ENCODE peak calls at places on chromosomes 6 and 20, in seven cellular contexts. G, L, X, J, D, S and H are unnamed samples.

GRCh38 chr6:166904101-166904746 is 52.1 kb downstream of the RNASET2 start:
- DNase-seq in X (peak; percentile 12), J (peak; percentile 47), D (peak; percentile 76), L (no peak), G (no peak), S (no peak), H (no peak)

GRCh38 chr6:138953451-138953850 is 34.6 kb downstream of the REPS1 start:
- DNase-seq in G (no peak), L (no peak), X (peak; percentile 22), D (no peak), J (no peak), S (no peak), H (no peak)

GRCh38 chr6:69729870-69730449 is 66.8 kb downstream of the LMBRD1 start:
- DNase-seq in S (no peak), L (no peak), X (peak; percentile 7), D (no peak), J (no peak), G (no peak), H (no peak)

GRCh38 chr20:2671977-2672376 is 8.0 kb upstream of the IDH3B start:
- DNase-seq in X (no peak), D (peak; percentile 9), S (no peak), G (peak; percentile 17), L (no peak), J (peak; percentile 72), H (no peak)

GRCh38 chr6:20905377-20905776 is 371.1 kb downstream of the CDKAL1 start:
- DNase-seq in S (no peak), L (no peak), D (no peak), X (no peak), J (no peak), G (no peak), H (no peak)

GRCh38 chr6:142333431-142333830 is 31.6 kb downstream of the ADGRG6 start:
- DNase-seq in J (no peak), L (no peak), G (no peak), X (no peak), D (no peak), S (no peak), H (no peak)

GRCh38 chr6:142482973-142483372 is 181.2 kb downstream of the ADGRG6 start:
- DNase-seq in J (no peak), D (no peak), L (no peak), G (no peak), X (peak; percentile 21), S (no peak), H (no peak)

GRCh38 chr6:10537726-10538125 is 16.6 kb downstream of the GCNT2 start:
- DNase-seq in J (no peak), G (no peak), D (no peak), X (no peak), S (no peak), L (no peak), H (no peak)

GRCh38 chr6:129863664-129864063 is 2.5 kb upstream of the TMEM244 start:
- DNase-seq in G (no peak), J (no peak), S (peak; percentile 77), L (no peak), X (peak; percentile 89), D (no peak), H (no peak)

GRCh38 chr6:1091905-1092304 is 220.0 kb upstream of the FOXQ1 start:
- DNase-seq in D (no peak), X (no peak), J (no peak), G (no peak), S (no peak), L (no peak), H (no peak)

GRCh38 chr20:9407805-9408421 is 106.5 kb upstream of the LAMP5 start:
- DNase-seq in L (peak; percentile 71), X (peak; percentile 78), J (peak; percentile 81), S (peak; percentile 54), G (no peak), D (no peak), H (peak; percentile 24)

GRCh38 chr6:169172435-169172834 is 81.2 kb downstream of the THBS2 start:
- DNase-seq in X (peak; percentile 55), J (no peak), L (no peak), S (peak; percentile 35), G (no peak), D (no peak), H (peak; percentile 55)

GRCh38 chr20:53642196-53643030 is 48.8 kb upstream of the ZNF217 start:
- DNase-seq in S (peak; percentile 89), X (peak; percentile 50), J (no peak), L (peak; percentile 81), G (no peak), D (no peak), H (no peak)

GRCh38 chr6:157491571-157492232 is 110.7 kb downstream of the ZDHHC14 start:
- DNase-seq in X (no peak), G (no peak), L (no peak), S (no peak), J (no peak), D (no peak), H (no peak)

GRCh38 chr6:119495230-119495683 is 145.7 kb upstream of the MAN1A1 start:
- DNase-seq in D (peak; percentile 85), X (no peak), S (no peak), J (no peak), G (peak; percentile 63), L (no peak), H (no peak)

GRCh38 chr6:45830441-45831139 is 185.1 kb downstream of the CLIC5 start:
- DNase-seq in S (no peak), L (no peak), D (no peak), X (no peak), J (no peak), G (no peak), H (no peak)

GRCh38 chr20:3766832-3767433 is 620 bp downstream of the ADISSP start:
- DNase-seq in J (no peak), D (no peak), S (no peak), X (no peak), L (no peak), G (peak; percentile 68), H (no peak)

GRCh38 chr6:31114970-31115849 is 610 bp downstream of the PSORS1C1 start:
- DNase-seq in L (peak; percentile 50), D (peak; percentile 9), S (peak; percentile 58), J (no peak), G (no peak), X (peak; percentile 42), H (peak; percentile 42)

GRCh38 chr6:26351544-26351953 is 13.4 kb upstream of the BTN3A2 start:
- DNase-seq in D (no peak), L (peak; percentile 70), J (no peak), S (peak; percentile 76), G (no peak), X (peak; percentile 99), H (no peak)

GRCh38 chr6:55220961-55221360 is 46.6 kb downstream of the HCRTR2 start:
- DNase-seq in L (no peak), D (no peak), G (no peak), J (no peak), S (no peak), X (no peak), H (no peak)

GRCh38 chr6:90044833-90045337 is 150.6 kb downstream of the GJA10 start:
- DNase-seq in L (no peak), G (no peak), J (no peak), S (no peak), D (no peak), X (peak; percentile 88), H (no peak)

GRCh38 chr6:47592466-47592865 is 105.9 kb upstream of the ADGRF4 start:
- DNase-seq in L (no peak), G (no peak), X (no peak), D (no peak), S (no peak), J (no peak), H (no peak)

GRCh38 chr6:168877821-168878282 is 375.8 kb downstream of the THBS2 start:
- DNase-seq in X (no peak), D (no peak), S (no peak), G (no peak), J (no peak), L (no peak), H (no peak)

GRCh38 chr20:40565681-40566040 is 123.4 kb downstream of the MAFB start:
- DNase-seq in D (no peak), S (no peak), J (no peak), G (no peak), X (no peak), L (no peak), H (no peak)

GRCh38 chr20:18739785-18740184 is 73.8 kb upstream of the SCP2D1 start:
- DNase-seq in J (no peak), S (no peak), L (no peak), D (no peak), X (peak; percentile 90), G (peak; percentile 89), H (peak; percentile 80)

GRCh38 chr20:50194831-50195523 is 4.3 kb downstream of the CEBPB start:
- DNase-seq in D (no peak), X (no peak), J (no peak), G (peak; percentile 80), S (no peak), L (no peak), H (no peak)
- TF ChIP-seq POLR2A in D (no peak), X (peak; percentile 90), J (no peak), G (no peak), S (no peak), L (no peak), H (no peak)

DNA sequence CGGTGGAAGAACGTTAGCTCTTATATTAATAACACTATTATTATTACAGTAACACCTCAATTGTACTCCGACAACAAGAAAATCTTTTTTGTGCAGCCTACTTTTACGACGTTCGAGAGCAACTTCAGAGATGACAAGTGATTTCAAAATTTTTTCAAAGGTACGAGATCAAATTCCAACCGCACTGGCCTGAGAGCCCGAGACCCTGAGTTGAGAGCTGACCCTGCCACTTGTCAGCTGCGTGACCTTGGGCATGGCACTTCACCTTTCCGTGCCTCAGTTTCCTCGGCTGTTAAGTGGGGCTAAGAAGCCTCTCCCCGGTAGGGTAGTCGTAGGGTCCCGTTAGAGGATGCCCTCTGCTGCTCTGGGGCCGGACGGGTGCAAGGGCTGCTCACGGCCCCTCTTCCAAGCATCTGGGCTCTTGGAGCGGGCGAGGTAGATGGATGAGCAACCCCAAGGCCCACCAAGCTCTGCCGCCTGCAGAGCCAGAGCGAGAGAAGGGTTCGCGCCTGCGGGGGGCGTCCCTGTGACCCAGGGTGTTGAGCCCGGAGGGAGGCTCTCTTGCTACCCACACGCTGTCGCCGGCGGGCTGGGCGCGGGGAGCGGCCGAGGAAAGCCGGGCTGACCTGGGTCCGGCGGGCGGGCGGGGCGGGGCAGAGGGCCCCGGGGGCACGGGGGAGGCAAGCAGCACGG is 510 bp downstream of the NDRG3 start:
- DNase-seq in J (no peak), X (no peak), L (peak; percentile 49), S (no peak), G (peak; percentile 68), D (no peak), H (peak; percentile 27)
- H3K27ac ChIP-seq in J (no peak overlapping the region), X (peak overlapping the region; percentile 2), L (peak overlapping the region; percentile 94), S (peak overlapping the region; percentile 53), G (peak overlapping the region; percentile 83), D (peak overlapping the region; percentile 79), H (peak overlapping the region; percentile 69)

GRCh38 chr6:29850011-29850553 is 22.5 kb downstream of the HLA-G start:
- DNase-seq in X (no peak), G (peak; percentile 64), S (no peak), D (no peak), J (no peak), L (no peak), H (no peak)
- H3K4me3 ChIP-seq in X (no peak overlapping the region), G (peak overlapping the region; percentile 6), S (no peak overlapping the region), D (peak overlapping the region; percentile 8), J (no peak overlapping the region), L (no peak overlapping the region), H (no peak overlapping the region)

GRCh38 chr6:28864321-28864923 is 59.4 kb downstream of the TRIM27 start:
- DNase-seq in J (no peak), L (no peak), S (no peak), X (no peak), D (no peak), G (no peak), H (no peak)
- TF ChIP-seq POLR2A in J (no peak), L (no peak), S (no peak), X (no peak), D (no peak), G (no peak), H (no peak)